ENCODE peak calls at places on chromosome 7, in five cellular contexts. One of them, this sample, is unnamed.
A peak's percentile ranks its signal among the peaks of the same experiment; 100 is the strongest.

GRCh38 chr7:410395-410910 is 109.2 kb downstream of the PDGFA start:
- DNase-seq in HAP-1: no peak
- DNase-seq in ovary: no peak
- DNase-seq in left ventricle myocardium inferior: peak; percentile 9
- DNase-seq in MM.1S: no peak
- DNase-seq in this sample: peak; percentile 40

GRCh38 chr7:82481499-82482097 is 38.0 kb upstream of the CACNA2D1 start:
- DNase-seq in HAP-1: no peak
- DNase-seq in ovary: no peak
- DNase-seq in left ventricle myocardium inferior: no peak
- DNase-seq in MM.1S: peak; percentile 32
- DNase-seq in this sample: no peak

GRCh38 chr7:94781236-94781635 is 125.3 kb upstream of the SGCE start:
- DNase-seq in HAP-1: peak; percentile 54
- DNase-seq in ovary: no peak
- DNase-seq in left ventricle myocardium inferior: no peak
- DNase-seq in MM.1S: no peak
- DNase-seq in this sample: no peak

GRCh38 chr7:149778327-149778637 is 4.9 kb upstream of the ZNF467 start:
- DNase-seq in HAP-1: no peak
- DNase-seq in ovary: no peak
- DNase-seq in left ventricle myocardium inferior: no peak
- DNase-seq in MM.1S: no peak
- DNase-seq in this sample: no peak

GRCh38 chr7:152292897-152293296 is 142.9 kb downstream of the KMT2C start:
- DNase-seq in HAP-1: no peak
- DNase-seq in ovary: no peak
- DNase-seq in left ventricle myocardium inferior: no peak
- DNase-seq in MM.1S: no peak
- DNase-seq in this sample: no peak

GRCh38 chr7:15558747-15559146 is 3.1 kb downstream of the AGMO start:
- DNase-seq in HAP-1: no peak
- DNase-seq in ovary: no peak
- DNase-seq in left ventricle myocardium inferior: no peak
- DNase-seq in MM.1S: no peak
- DNase-seq in this sample: no peak

GRCh38 chr7:110386914-110387313 is 704.0 kb upstream of the LRRN3 start:
- DNase-seq in HAP-1: no peak
- DNase-seq in ovary: no peak
- DNase-seq in left ventricle myocardium inferior: no peak
- DNase-seq in MM.1S: no peak
- DNase-seq in this sample: no peak

GRCh38 chr7:24227603-24228359 is 56.2 kb upstream of the NPY start:
- DNase-seq in HAP-1: no peak
- DNase-seq in ovary: no peak
- DNase-seq in left ventricle myocardium inferior: no peak
- DNase-seq in MM.1S: no peak
- DNase-seq in this sample: no peak

GRCh38 chr7:2411815-2412586 is 8.6 kb downstream of the CHST12 start:
- DNase-seq in HAP-1: no peak
- DNase-seq in ovary: no peak
- DNase-seq in left ventricle myocardium inferior: no peak
- DNase-seq in MM.1S: no peak
- DNase-seq in this sample: no peak

GRCh38 chr7:49255061-49255460 is 330.7 kb downstream of the CDC14C start:
- DNase-seq in HAP-1: no peak
- DNase-seq in ovary: no peak
- DNase-seq in left ventricle myocardium inferior: no peak
- DNase-seq in MM.1S: no peak
- DNase-seq in this sample: no peak

GRCh38 chr7:139121-139520 is 53.2 kb upstream of the FAM20C start:
- DNase-seq in HAP-1: no peak
- DNase-seq in ovary: no peak
- DNase-seq in left ventricle myocardium inferior: peak; percentile 3
- DNase-seq in MM.1S: no peak
- DNase-seq in this sample: no peak

GRCh38 chr7:151408498-151408838 is 1.4 kb downstream of the WDR86 start:
- DNase-seq in HAP-1: no peak
- DNase-seq in ovary: no peak
- DNase-seq in left ventricle myocardium inferior: no peak
- DNase-seq in MM.1S: no peak
- DNase-seq in this sample: no peak

GRCh38 chr7:142100634-142101033 is 10.9 kb upstream of the MGAM2 start:
- DNase-seq in HAP-1: no peak
- DNase-seq in ovary: no peak
- DNase-seq in left ventricle myocardium inferior: no peak
- DNase-seq in MM.1S: no peak
- DNase-seq in this sample: no peak

GRCh38 chr7:49091519-49091918 is 167.2 kb downstream of the CDC14C start:
- DNase-seq in HAP-1: no peak
- DNase-seq in ovary: no peak
- DNase-seq in left ventricle myocardium inferior: no peak
- DNase-seq in MM.1S: peak; percentile 37
- DNase-seq in this sample: no peak

GRCh38 chr7:71637578-71637977 is 505.6 kb downstream of the GALNT17 start:
- DNase-seq in HAP-1: no peak
- DNase-seq in ovary: no peak
- DNase-seq in left ventricle myocardium inferior: no peak
- DNase-seq in MM.1S: no peak
- DNase-seq in this sample: no peak

GRCh38 chr7:24877790-24878311 is 102.1 kb downstream of the OSBPL3 start:
- DNase-seq in HAP-1: peak; percentile 50
- DNase-seq in ovary: no peak
- DNase-seq in left ventricle myocardium inferior: no peak
- DNase-seq in MM.1S: peak; percentile 94
- DNase-seq in this sample: no peak

GRCh38 chr7:16753932-16754571 is 497 bp downstream of the TSPAN13 start:
- DNase-seq in HAP-1: peak; percentile 81
- DNase-seq in ovary: no peak
- DNase-seq in left ventricle myocardium inferior: peak; percentile 33
- DNase-seq in MM.1S: peak; percentile 9
- DNase-seq in this sample: peak; percentile 78

GRCh38 chr7:6614941-6615737 is at the start of gene ZNF853:
- DNase-seq in HAP-1: peak; percentile 42
- DNase-seq in ovary: peak; percentile 31
- DNase-seq in left ventricle myocardium inferior: no peak
- DNase-seq in MM.1S: no peak
- DNase-seq in this sample: no peak

GRCh38 chr7:16007911-16008310 is 321.4 kb upstream of the MEOX2 start:
- DNase-seq in HAP-1: no peak
- DNase-seq in ovary: no peak
- DNase-seq in left ventricle myocardium inferior: no peak
- DNase-seq in MM.1S: no peak
- DNase-seq in this sample: no peak

GRCh38 chr7:3393862-3394261 is 92.8 kb downstream of the SDK1 start:
- DNase-seq in HAP-1: no peak
- DNase-seq in ovary: no peak
- DNase-seq in left ventricle myocardium inferior: no peak
- DNase-seq in MM.1S: no peak
- DNase-seq in this sample: no peak

GRCh38 chr7:12942599-12942998 is 255.2 kb downstream of the ARL4A start:
- DNase-seq in HAP-1: no peak
- DNase-seq in ovary: no peak
- DNase-seq in left ventricle myocardium inferior: no peak
- DNase-seq in MM.1S: no peak
- DNase-seq in this sample: no peak

GRCh38 chr7:156948361-156948760 is 1.2 kb upstream of the NOM1 start:
- DNase-seq in HAP-1: no peak
- DNase-seq in ovary: no peak
- DNase-seq in left ventricle myocardium inferior: no peak
- DNase-seq in MM.1S: peak; percentile 5
- DNase-seq in this sample: no peak
- H3K4me3 ChIP-seq in HAP-1: peak overlapping the region; percentile 94
- H3K4me3 ChIP-seq in ovary: no peak overlapping the region
- H3K4me3 ChIP-seq in left ventricle myocardium inferior: peak overlapping the region; percentile 89
- H3K4me3 ChIP-seq in MM.1S: no peak overlapping the region
- H3K4me3 ChIP-seq in this sample: no peak overlapping the region

GRCh38 chr7:130953193-130953592 is 219.2 kb upstream of the KLF14 start:
- DNase-seq in HAP-1: no peak
- DNase-seq in ovary: no peak
- DNase-seq in left ventricle myocardium inferior: no peak
- DNase-seq in MM.1S: no peak
- DNase-seq in this sample: no peak

GRCh38 chr7:130950741-130951140 is 216.7 kb upstream of the KLF14 start:
- DNase-seq in HAP-1: no peak
- DNase-seq in ovary: no peak
- DNase-seq in left ventricle myocardium inferior: no peak
- DNase-seq in MM.1S: no peak
- DNase-seq in this sample: no peak

GRCh38 chr7:130952477-130952876 is 218.5 kb upstream of the KLF14 start:
- DNase-seq in HAP-1: peak; percentile 71
- DNase-seq in ovary: no peak
- DNase-seq in left ventricle myocardium inferior: no peak
- DNase-seq in MM.1S: no peak
- DNase-seq in this sample: no peak

GRCh38 chr7:130951303-130951975 is 217.4 kb upstream of the KLF14 start:
- DNase-seq in HAP-1: no peak
- DNase-seq in ovary: no peak
- DNase-seq in left ventricle myocardium inferior: no peak
- DNase-seq in MM.1S: no peak
- DNase-seq in this sample: no peak

DNA sequence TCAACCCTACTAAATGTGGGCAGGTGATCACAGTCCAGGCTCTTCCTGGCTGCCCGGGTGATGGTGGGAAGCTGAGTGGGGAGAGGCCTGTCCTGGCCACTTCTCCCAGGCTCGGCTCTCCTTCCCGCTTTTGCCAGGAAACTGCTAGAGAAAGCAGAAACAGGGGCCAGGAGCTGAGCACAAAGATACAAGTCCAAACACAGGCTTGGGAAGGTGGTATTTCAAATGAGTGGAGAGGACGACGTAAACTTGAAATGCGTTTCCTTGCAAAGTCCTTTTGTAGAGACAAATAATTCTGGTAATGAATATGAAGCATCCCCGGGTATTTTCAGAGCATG is 217.9 kb upstream of the KLF14 start:
- DNase-seq in HAP-1: peak; percentile 48
- DNase-seq in ovary: no peak
- DNase-seq in left ventricle myocardium inferior: no peak
- DNase-seq in MM.1S: no peak
- DNase-seq in this sample: no peak
- H3K4me1 ChIP-seq in HAP-1: peaks cover 32% of the 10 kb centered on the region
- H3K4me1 ChIP-seq in ovary: peaks cover 8% of the 10 kb centered on the region
- H3K4me1 ChIP-seq in left ventricle myocardium inferior: peaks cover 68% of the 10 kb centered on the region
- H3K4me1 ChIP-seq in MM.1S: peaks cover 11% of the 10 kb centered on the region
- H3K4me1 ChIP-seq in this sample: peaks cover 2% of the 10 kb centered on the region

GRCh38 chr7:158355456-158356065 is 232.1 kb downstream of the PTPRN2 start:
- DNase-seq in HAP-1: no peak
- DNase-seq in ovary: no peak
- DNase-seq in left ventricle myocardium inferior: no peak
- DNase-seq in MM.1S: no peak
- DNase-seq in this sample: no peak

GRCh38 chr7:158357898-158358821 is 229.5 kb downstream of the PTPRN2 start:
- DNase-seq in HAP-1: no peak
- DNase-seq in ovary: no peak
- DNase-seq in left ventricle myocardium inferior: no peak
- DNase-seq in MM.1S: no peak
- DNase-seq in this sample: peak; percentile 41

GRCh38 chr7:158354861-158355260 is 232.8 kb downstream of the PTPRN2 start:
- DNase-seq in HAP-1: no peak
- DNase-seq in ovary: no peak
- DNase-seq in left ventricle myocardium inferior: no peak
- DNase-seq in MM.1S: no peak
- DNase-seq in this sample: no peak

GRCh38 chr7:158357106-158357897 is 230.3 kb downstream of the PTPRN2 start:
- DNase-seq in HAP-1: no peak
- DNase-seq in ovary: no peak
- DNase-seq in left ventricle myocardium inferior: no peak
- DNase-seq in MM.1S: no peak
- DNase-seq in this sample: peak; percentile 43

DNA sequence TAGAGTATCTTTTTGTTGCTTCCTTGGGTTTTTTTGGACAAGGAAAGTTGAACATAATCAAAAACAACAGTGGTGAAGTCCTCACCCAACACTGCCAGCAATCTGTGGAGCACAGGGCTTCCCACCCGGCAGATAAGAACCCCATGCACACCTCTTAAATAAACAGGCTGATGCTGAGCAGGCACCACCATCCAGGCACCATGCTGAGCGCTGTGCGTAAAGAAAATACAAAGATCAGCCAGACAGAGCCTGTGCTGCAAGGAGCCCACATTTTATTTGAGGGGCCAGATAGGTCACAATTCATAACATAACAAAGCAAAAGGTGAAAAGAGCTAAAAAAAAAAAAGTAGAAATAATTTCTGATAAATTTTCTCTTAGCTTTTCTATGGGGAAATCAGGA is 231.2 kb downstream of the PTPRN2 start:
- DNase-seq in HAP-1: no peak
- DNase-seq in ovary: no peak
- DNase-seq in left ventricle myocardium inferior: no peak
- DNase-seq in MM.1S: no peak
- DNase-seq in this sample: no peak
- H3K9me3 ChIP-seq in HAP-1: no peaks in the 10 kb centered on the region
- H3K9me3 ChIP-seq in ovary: no peaks in the 10 kb centered on the region
- H3K9me3 ChIP-seq in left ventricle myocardium inferior: peaks cover 21% of the 10 kb centered on the region
- H3K9me3 ChIP-seq in MM.1S: no peaks in the 10 kb centered on the region
- H3K9me3 ChIP-seq in this sample: peaks cover 6% of the 10 kb centered on the region

DNA sequence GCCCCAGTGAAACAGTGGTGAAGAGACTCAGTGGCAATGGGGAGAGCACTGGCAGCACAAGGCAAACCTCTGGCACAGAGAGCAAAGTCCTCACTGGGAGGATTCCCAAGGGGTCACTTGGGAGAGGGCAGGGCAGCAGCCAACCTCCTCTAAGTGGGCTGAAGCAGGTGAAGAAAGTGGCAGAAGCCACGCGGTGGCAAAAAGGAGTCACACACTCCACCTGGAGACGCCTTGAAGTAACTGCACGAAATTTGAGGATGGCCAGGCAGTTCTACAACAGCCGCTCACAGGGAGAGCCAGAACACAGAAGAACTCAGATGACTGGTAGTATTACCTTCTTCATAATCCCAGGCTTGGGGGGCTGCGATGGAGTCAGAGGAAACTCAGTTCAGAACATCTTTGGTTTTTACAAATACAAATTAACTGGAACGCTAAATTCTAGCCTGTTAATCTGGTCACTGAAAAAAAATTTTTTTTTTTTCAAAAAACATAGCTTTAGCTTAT is 603 bp upstream of the IL6 start:
- DNase-seq in HAP-1: peak; percentile 77
- DNase-seq in ovary: peak; percentile 43
- DNase-seq in left ventricle myocardium inferior: no peak
- DNase-seq in MM.1S: peak; percentile 79
- DNase-seq in this sample: peak; percentile 54
- H3K4me3 ChIP-seq in HAP-1: no peak overlapping the region
- H3K4me3 ChIP-seq in ovary: peak overlapping the region; percentile 33
- H3K4me3 ChIP-seq in left ventricle myocardium inferior: peak overlapping the region; percentile 60
- H3K4me3 ChIP-seq in MM.1S: peak overlapping the region; percentile 40
- H3K4me3 ChIP-seq in this sample: no peak overlapping the region

GRCh38 chr7:47448971-47449370 is 132.9 kb downstream of the TNS3 start:
- DNase-seq in HAP-1: no peak
- DNase-seq in ovary: no peak
- DNase-seq in left ventricle myocardium inferior: no peak
- DNase-seq in MM.1S: no peak
- DNase-seq in this sample: no peak
- H3K4me1 ChIP-seq in HAP-1: no peaks in the 10 kb centered on the region
- H3K4me1 ChIP-seq in ovary: peaks cover 12% of the 10 kb centered on the region
- H3K4me1 ChIP-seq in left ventricle myocardium inferior: peaks cover 79% of the 10 kb centered on the region
- H3K4me1 ChIP-seq in MM.1S: no peaks in the 10 kb centered on the region
- H3K4me1 ChIP-seq in this sample: peaks cover 1% of the 10 kb centered on the region

GRCh38 chr7:56537952-56538351 is 421.7 kb upstream of the NUPR2 start:
- DNase-seq in HAP-1: no peak
- DNase-seq in ovary: no peak
- DNase-seq in left ventricle myocardium inferior: peak; percentile 40
- DNase-seq in MM.1S: no peak
- DNase-seq in this sample: no peak
- H3K9me3 ChIP-seq in HAP-1: peaks cover 5% of the 10 kb centered on the region
- H3K9me3 ChIP-seq in ovary: peaks cover 5% of the 10 kb centered on the region
- H3K9me3 ChIP-seq in left ventricle myocardium inferior: peaks cover 79% of the 10 kb centered on the region
- H3K9me3 ChIP-seq in MM.1S: no peaks in the 10 kb centered on the region
- H3K9me3 ChIP-seq in this sample: no peaks in the 10 kb centered on the region

This sample was measured in aorta.